ENCODE peak calls at places on chromosomes 16 and 17, in six cellular contexts. W is epithelial cell of esophagus, A is NCI-H1436, T is amygdala, I is ELR, G is T1000. X is an unnamed sample.

GRCh38 chr17:49495842-49496182 is 719 bp downstream of the NGFR start:
- DNase-seq in W (no peak), A (no peak), T (no peak), I (no peak), G (no peak), X (no peak)

GRCh38 chr16:81518439-81518757 is 73.8 kb downstream of the CMIP start:
- DNase-seq in W (no peak), A (no peak), T (no peak), I (no peak), G (no peak), X (no peak)

GRCh38 chr17:77235370-77236080 is 94.8 kb downstream of the SEC14L1 start:
- DNase-seq in W (no peak), A (no peak), T (no peak), I (peak; percentile 78), G (no peak), X (no peak)

GRCh38 chr17:80760501-80760900 is 215.9 kb downstream of the RPTOR start:
- DNase-seq in W (peak; percentile 53), A (peak; percentile 83), T (no peak), I (peak; percentile 11), G (no peak), X (no peak)

GRCh38 chr17:3710951-3711383 is 12.7 kb upstream of the HASPIN start:
- DNase-seq in W (peak; percentile 55), A (no peak), T (no peak), I (peak; percentile 79), G (no peak), X (no peak)

GRCh38 chr17:78110363-78111011 is 18.1 kb downstream of the TMC6 start:
- DNase-seq in W (no peak), A (no peak), T (no peak), I (no peak), G (no peak), X (no peak)

GRCh38 chr16:61831351-61831933 is 204.8 kb downstream of the CDH8 start:
- DNase-seq in W (no peak), A (no peak), T (no peak), I (no peak), G (no peak), X (no peak)

GRCh38 chr16:89581861-89582563 is 6.5 kb downstream of the CPNE7 start:
- DNase-seq in W (peak; percentile 58), A (no peak), T (no peak), I (peak; percentile 72), G (no peak), X (no peak)

GRCh38 chr16:74107795-74108610 is 188.6 kb upstream of the PSMD7 start:
- DNase-seq in W (peak; percentile 65), A (peak; percentile 63), T (no peak), I (peak; percentile 38), G (no peak), X (no peak)

GRCh38 chr16:29927523-29927905 is 1.5 kb upstream of the KCTD13 start:
- DNase-seq in W (no peak), A (no peak), T (no peak), I (no peak), G (no peak), X (no peak)

GRCh38 chr17:53627511-53627910 is 195.2 kb upstream of the KIF2B start:
- DNase-seq in W (peak; percentile 52), A (no peak), T (no peak), I (peak; percentile 85), G (no peak), X (no peak)

GRCh38 chr16:54952195-54952594 is 21.5 kb downstream of the IRX5 start:
- DNase-seq in W (peak; percentile 66), A (no peak), T (no peak), I (no peak), G (no peak), X (no peak)

X was measured in heart right ventricle.